ENCODE peak calls at places on chromosomes 7 and 10, in seven cellular contexts. L, Q, Z, M, E, Y and N are unnamed samples.

GRCh38 chr7:152664636-152665035 is 11.3 kb downstream of the XRCC2 start:
- DNase-seq in L (peak; percentile 29), Q (no peak), Z (no peak), M (no peak), E (no peak), Y (no peak), N (no peak)

GRCh38 chr10:23081891-23082290 is 13.5 kb upstream of the MSRB2 start:
- DNase-seq in L (no peak), Q (no peak), Z (no peak), M (no peak), E (no peak), Y (peak; percentile 32), N (no peak)

GRCh38 chr10:125003146-125003900 is 61.4 kb downstream of the ZRANB1 start:
- DNase-seq in L (peak; percentile 20), Q (peak; percentile 25), Z (peak; percentile 10), M (no peak), E (no peak), Y (no peak), N (no peak)

GRCh38 chr7:14924398-14924797 is 21.8 kb upstream of the DGKB start:
- DNase-seq in L (no peak), Q (no peak), Z (no peak), M (no peak), E (no peak), Y (peak; percentile 59), N (no peak)

GRCh38 chr10:13949844-13950542 is 363.2 kb downstream of the PRPF18 start:
- DNase-seq in L (no peak), Q (no peak), Z (no peak), M (no peak), E (no peak), Y (peak; percentile 90), N (no peak)

GRCh38 chr7:131952365-131952764 is 395.9 kb upstream of the PODXL start:
- DNase-seq in L (no peak), Q (no peak), Z (no peak), M (peak; percentile 28), E (no peak), Y (no peak), N (no peak)

GRCh38 chr10:124827474-124827873 is 25.9 kb downstream of the ABRAXAS2 start:
- DNase-seq in L (no peak), Q (no peak), Z (no peak), M (no peak), E (peak; percentile 19), Y (peak; percentile 61), N (no peak)

GRCh38 chr10:48703776-48704555 is 19.3 kb downstream of the WDFY4 start:
- DNase-seq in L (no peak), Q (no peak), Z (no peak), M (no peak), E (no peak), Y (no peak), N (peak; percentile 28)

GRCh38 chr7:44752822-44753221 is 4.2 kb downstream of the ZMIZ2 start:
- DNase-seq in L (no peak), Q (no peak), Z (no peak), M (no peak), E (no peak), Y (no peak), N (no peak)

DNA sequence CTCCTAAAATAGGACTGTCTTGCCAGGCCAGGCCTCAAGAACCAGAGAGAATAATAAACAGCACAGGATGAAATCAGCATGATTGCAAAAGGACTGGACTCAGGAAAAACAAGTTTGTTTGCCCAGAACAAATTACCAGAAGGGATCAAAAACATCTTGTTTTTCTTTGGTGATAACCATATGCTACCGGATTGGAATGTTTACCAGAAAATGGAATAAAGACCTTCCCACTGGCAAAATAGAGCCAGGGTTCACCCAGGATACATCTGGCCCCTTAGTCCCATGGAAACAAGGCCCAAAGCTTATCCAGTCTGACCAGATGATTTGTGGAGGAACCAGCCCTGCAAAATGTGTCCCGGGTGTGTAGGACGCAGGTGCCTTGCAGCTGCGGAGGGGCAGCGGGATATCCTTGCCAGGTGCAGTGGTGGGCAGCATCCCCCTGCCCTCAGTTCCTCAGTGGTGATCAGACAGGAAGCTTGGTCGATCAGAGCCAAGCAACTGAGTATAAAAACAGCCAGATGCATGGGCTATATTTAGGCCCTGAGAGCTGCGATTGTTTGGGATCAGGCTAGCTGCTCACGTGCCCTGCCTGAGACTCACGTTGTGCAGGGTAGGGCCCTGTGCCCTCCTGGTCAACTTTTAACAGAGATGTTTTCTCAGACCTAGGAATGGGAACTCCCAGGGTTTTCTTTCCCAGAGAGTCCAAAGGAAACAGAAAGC is 4.6 kb upstream of the ZNF22 start:
- DNase-seq in L (peak; percentile 71), Q (peak; percentile 79), Z (peak; percentile 91), M (no peak), E (no peak), Y (peak; percentile 55), N (no peak)
- H3K4me3 ChIP-seq in L (no peak overlapping the region), Q (no peak overlapping the region), Z (no peak overlapping the region), M (no peak overlapping the region), E (no peak overlapping the region), Y (no peak overlapping the region), N (no peak overlapping the region)

GRCh38 chr10:1652151-1652550 is 85.2 kb downstream of the ADARB2 start:
- DNase-seq in L (no peak), Q (no peak), Z (no peak), M (no peak), E (no peak), Y (no peak), N (no peak)

GRCh38 chr10:1648648-1649047 is 88.7 kb downstream of the ADARB2 start:
- DNase-seq in L (no peak), Q (no peak), Z (no peak), M (no peak), E (no peak), Y (no peak), N (no peak)

GRCh38 chr10:1653321-1653720 is 84.0 kb downstream of the ADARB2 start:
- DNase-seq in L (no peak), Q (no peak), Z (no peak), M (no peak), E (no peak), Y (no peak), N (no peak)

GRCh38 chr10:1651280-1651975 is 85.9 kb downstream of the ADARB2 start:
- DNase-seq in L (no peak), Q (no peak), Z (no peak), M (no peak), E (no peak), Y (no peak), N (no peak)

GRCh38 chr10:1650542-1651279 is 86.6 kb downstream of the ADARB2 start:
- DNase-seq in L (no peak), Q (no peak), Z (no peak), M (no peak), E (no peak), Y (no peak), N (no peak)
- H3K9me3 ChIP-seq in L (no peaks in the 10 kb centered on the region), Q (no peaks in the 10 kb centered on the region), Z (no peaks in the 10 kb centered on the region), M (no peaks in the 10 kb centered on the region), E (no peaks in the 10 kb centered on the region), Y (no peaks in the 10 kb centered on the region), N (no peaks in the 10 kb centered on the region)

DNA sequence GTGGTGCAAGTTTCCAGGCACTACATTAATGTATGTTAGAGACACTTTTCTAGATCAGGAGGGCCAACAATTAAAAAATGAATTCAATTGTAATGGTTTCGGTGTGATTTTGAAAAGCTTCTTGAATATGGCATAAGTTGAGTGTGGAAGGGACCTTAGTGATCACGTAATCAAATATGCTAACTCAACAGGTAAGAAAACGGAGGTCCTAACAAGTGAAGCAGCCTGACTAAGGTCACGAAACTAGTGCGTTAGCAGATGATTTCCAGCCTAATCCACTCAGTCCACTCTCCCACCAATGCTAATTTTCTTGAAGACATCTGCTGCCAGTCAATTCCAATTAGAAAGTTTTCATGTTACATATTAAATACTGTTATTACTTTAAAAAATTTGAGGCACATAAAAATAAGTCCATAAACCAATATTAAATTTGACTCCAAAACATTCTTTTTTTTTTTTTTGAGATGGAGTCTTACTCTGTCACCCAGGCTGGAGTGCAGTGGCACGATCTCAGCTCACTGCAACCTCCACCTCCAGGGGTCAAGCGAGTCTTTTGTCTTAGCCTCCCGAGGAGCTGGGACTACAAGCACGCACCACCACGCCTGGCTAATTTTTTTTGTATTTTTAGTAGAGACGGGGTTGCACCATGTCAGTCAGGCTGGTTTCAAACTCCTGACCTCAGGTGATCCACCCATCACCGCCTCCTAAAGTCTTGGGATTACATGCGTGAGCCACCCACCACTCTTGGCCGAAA is 2.3 kb upstream of the RSBN1L start:
- DNase-seq in L (no peak), Q (no peak), Z (no peak), M (no peak), E (no peak), Y (no peak), N (no peak)
- H3K4me3 ChIP-seq in L (peak overlapping the region; percentile 86), Q (peak overlapping the region; percentile 90), Z (no peak overlapping the region), M (no peak overlapping the region), E (no peak overlapping the region), Y (no peak overlapping the region), N (no peak overlapping the region)

GRCh38 chr7:63931985-63932577 is 66.6 kb upstream of the ZNF722 start:
- DNase-seq in L (no peak), Q (no peak), Z (no peak), M (no peak), E (no peak), Y (no peak), N (no peak)
- H3K9me3 ChIP-seq in L (peaks cover 20% of the 10 kb centered on the region), Q (no peaks in the 10 kb centered on the region), Z (peaks cover 2% of the 10 kb centered on the region), M (peaks cover 14% of the 10 kb centered on the region), E (peaks cover 14% of the 10 kb centered on the region), Y (no peaks in the 10 kb centered on the region), N (no peaks in the 10 kb centered on the region)

GRCh38 chr7:90347759-90348158 is 1.2 kb downstream of the GTPBP10 start:
- DNase-seq in L (no peak), Q (no peak), Z (no peak), M (no peak), E (no peak), Y (no peak), N (no peak)
- H3K4me3 ChIP-seq in L (no peak overlapping the region), Q (no peak overlapping the region), Z (no peak overlapping the region), M (no peak overlapping the region), E (peak overlapping the region; percentile 99), Y (peak overlapping the region; percentile 100), N (peak overlapping the region; percentile 88)

DNA sequence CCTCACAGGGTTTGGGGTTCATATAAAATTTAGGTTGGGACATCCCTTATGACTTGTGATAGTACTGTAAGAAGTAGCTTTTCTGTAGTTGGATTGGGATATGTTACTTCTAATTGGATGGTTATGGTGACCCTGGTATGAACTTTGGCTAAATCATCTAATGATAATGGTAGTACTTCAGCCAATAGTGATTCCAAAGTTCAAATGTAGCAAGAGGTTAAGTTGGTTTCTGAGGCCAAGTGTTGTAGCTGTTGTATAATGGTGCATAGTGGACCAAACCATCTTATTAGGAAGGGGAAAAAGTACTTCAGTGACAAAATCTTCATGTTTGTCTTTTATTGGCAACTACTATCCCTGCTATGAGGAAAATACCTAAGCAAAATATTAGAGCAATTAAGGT is 542.1 kb upstream of the IGFBP3 start:
- DNase-seq in L (no peak), Q (no peak), Z (no peak), M (no peak), E (no peak), Y (no peak), N (no peak)
- H3K9me3 ChIP-seq in L (peaks cover 36% of the 10 kb centered on the region), Q (peaks cover 3% of the 10 kb centered on the region), Z (peaks cover 41% of the 10 kb centered on the region), M (peaks cover 23% of the 10 kb centered on the region), E (peaks cover 22% of the 10 kb centered on the region), Y (no peaks in the 10 kb centered on the region), N (peaks cover 36% of the 10 kb centered on the region)